ENCODE peak calls at places on chromosome 22, in five cellular contexts. One of them, this sample, is unnamed.

GRCh38 chr22:46963672-46964545 is 201.5 kb downstream of the TBC1D22A start:
- DNase-seq in HCEC 1CT: no peak
- DNase-seq in CD4-positive, CD25-positive, alpha-beta regulatory T cell: no peak
- DNase-seq in fibroblast of lung: no peak
- DNase-seq in dorsolateral prefrontal cortex: no peak
- DNase-seq in this sample: no peak

GRCh38 chr22:17106785-17107546 is 14.2 kb downstream of the TMEM121B start:
- DNase-seq in dorsolateral prefrontal cortex: no peak
- DNase-seq in CD4-positive, CD25-positive, alpha-beta regulatory T cell: peak
- DNase-seq in fibroblast of lung: no peak
- DNase-seq in HCEC 1CT: no peak
- DNase-seq in this sample: no peak

GRCh38 chr22:19687561-19688300 is 26.6 kb upstream of the SEPTIN5 start:
- DNase-seq in fibroblast of lung: no peak
- DNase-seq in HCEC 1CT: no peak
- DNase-seq in dorsolateral prefrontal cortex: peak
- DNase-seq in CD4-positive, CD25-positive, alpha-beta regulatory T cell: no peak
- DNase-seq in this sample: no peak

GRCh38 chr22:48378673-48379072 is 1449.0 kb downstream of the BRD1 start:
- DNase-seq in HCEC 1CT: no peak
- DNase-seq in dorsolateral prefrontal cortex: peak
- DNase-seq in fibroblast of lung: no peak
- DNase-seq in CD4-positive, CD25-positive, alpha-beta regulatory T cell: no peak
- DNase-seq in this sample: no peak

GRCh38 chr22:20781272-20781990 is 7.5 kb downstream of the SERPIND1 start:
- DNase-seq in HCEC 1CT: no peak
- DNase-seq in dorsolateral prefrontal cortex: no peak
- DNase-seq in CD4-positive, CD25-positive, alpha-beta regulatory T cell: peak
- DNase-seq in fibroblast of lung: peak
- DNase-seq in this sample: no peak

GRCh38 chr22:38129021-38129420 is 18.5 kb upstream of the BAIAP2L2 start:
- DNase-seq in fibroblast of lung: no peak
- DNase-seq in dorsolateral prefrontal cortex: no peak
- DNase-seq in HCEC 1CT: no peak
- DNase-seq in CD4-positive, CD25-positive, alpha-beta regulatory T cell: no peak
- DNase-seq in this sample: no peak

GRCh38 chr22:22770280-22770871 is 117.2 kb upstream of the IGLL5 start:
- DNase-seq in HCEC 1CT: peak
- DNase-seq in CD4-positive, CD25-positive, alpha-beta regulatory T cell: peak
- DNase-seq in dorsolateral prefrontal cortex: no peak
- DNase-seq in fibroblast of lung: peak
- DNase-seq in this sample: peak

GRCh38 chr22:50032109-50032871 is 19.7 kb upstream of the IL17REL start:
- DNase-seq in dorsolateral prefrontal cortex: no peak
- DNase-seq in HCEC 1CT: no peak
- DNase-seq in fibroblast of lung: no peak
- DNase-seq in CD4-positive, CD25-positive, alpha-beta regulatory T cell: no peak
- DNase-seq in this sample: no peak

GRCh38 chr22:36395061-36395849 is 7.5 kb upstream of the MYH9 start:
- DNase-seq in HCEC 1CT: no peak
- DNase-seq in CD4-positive, CD25-positive, alpha-beta regulatory T cell: no peak
- DNase-seq in fibroblast of lung: no peak
- DNase-seq in dorsolateral prefrontal cortex: no peak
- DNase-seq in this sample: no peak

GRCh38 chr22:35229865-35230264 is 27.4 kb upstream of the HMGXB4 start:
- DNase-seq in dorsolateral prefrontal cortex: no peak
- DNase-seq in HCEC 1CT: no peak
- DNase-seq in fibroblast of lung: no peak
- DNase-seq in CD4-positive, CD25-positive, alpha-beta regulatory T cell: no peak
- DNase-seq in this sample: no peak

GRCh38 chr22:46652081-46652929 is 32.1 kb downstream of the GRAMD4 start:
- DNase-seq in dorsolateral prefrontal cortex: no peak
- DNase-seq in fibroblast of lung: peak
- DNase-seq in CD4-positive, CD25-positive, alpha-beta regulatory T cell: no peak
- DNase-seq in HCEC 1CT: peak
- DNase-seq in this sample: no peak

GRCh38 chr22:33162196-33162595 is 104.0 kb upstream of the SYN3 start:
- DNase-seq in dorsolateral prefrontal cortex: no peak
- DNase-seq in HCEC 1CT: no peak
- DNase-seq in CD4-positive, CD25-positive, alpha-beta regulatory T cell: no peak
- DNase-seq in fibroblast of lung: no peak
- DNase-seq in this sample: no peak

GRCh38 chr22:45302047-45302446 is 7.7 kb upstream of the FAM118A start:
- DNase-seq in dorsolateral prefrontal cortex: no peak
- DNase-seq in fibroblast of lung: peak
- DNase-seq in HCEC 1CT: peak
- DNase-seq in CD4-positive, CD25-positive, alpha-beta regulatory T cell: no peak
- DNase-seq in this sample: peak

GRCh38 chr22:27719535-27720227 is 81.9 kb downstream of the MN1 start:
- DNase-seq in HCEC 1CT: no peak
- DNase-seq in dorsolateral prefrontal cortex: peak
- DNase-seq in fibroblast of lung: peak
- DNase-seq in CD4-positive, CD25-positive, alpha-beta regulatory T cell: no peak
- DNase-seq in this sample: peak

GRCh38 chr22:38104084-38104483 is 6.4 kb downstream of the BAIAP2L2 start:
- DNase-seq in HCEC 1CT: no peak
- DNase-seq in CD4-positive, CD25-positive, alpha-beta regulatory T cell: no peak
- DNase-seq in dorsolateral prefrontal cortex: no peak
- DNase-seq in fibroblast of lung: no peak
- DNase-seq in this sample: no peak

GRCh38 chr22:35313311-35314121 is 13.8 kb downstream of the TOM1 start:
- DNase-seq in fibroblast of lung: peak
- DNase-seq in CD4-positive, CD25-positive, alpha-beta regulatory T cell: peak
- DNase-seq in HCEC 1CT: peak
- DNase-seq in dorsolateral prefrontal cortex: peak
- DNase-seq in this sample: peak

GRCh38 chr22:49903322-49904039 is 14.8 kb downstream of the ALG12 start:
- DNase-seq in dorsolateral prefrontal cortex: peak
- DNase-seq in HCEC 1CT: no peak
- DNase-seq in fibroblast of lung: no peak
- DNase-seq in CD4-positive, CD25-positive, alpha-beta regulatory T cell: no peak
- DNase-seq in this sample: no peak

GRCh38 chr22:45896153-45896951 is 80.6 kb downstream of the WNT7B start:
- DNase-seq in fibroblast of lung: no peak
- DNase-seq in HCEC 1CT: no peak
- DNase-seq in CD4-positive, CD25-positive, alpha-beta regulatory T cell: no peak
- DNase-seq in dorsolateral prefrontal cortex: no peak
- DNase-seq in this sample: no peak

GRCh38 chr22:19108807-19109197 is 13.4 kb downstream of the DGCR2 start:
- DNase-seq in fibroblast of lung: no peak
- DNase-seq in CD4-positive, CD25-positive, alpha-beta regulatory T cell: no peak
- DNase-seq in HCEC 1CT: no peak
- DNase-seq in dorsolateral prefrontal cortex: no peak
- DNase-seq in this sample: no peak

GRCh38 chr22:19797631-19798319 is 37.2 kb downstream of the TBX1 start:
- DNase-seq in fibroblast of lung: no peak
- DNase-seq in dorsolateral prefrontal cortex: no peak
- DNase-seq in HCEC 1CT: no peak
- DNase-seq in CD4-positive, CD25-positive, alpha-beta regulatory T cell: no peak
- DNase-seq in this sample: no peak